ENCODE peak calls at places on chromosomes 16 and 17, in six cellular contexts. One of them, this sample, is unnamed.

GRCh38 chr16:56569971-56570370 is 5.1 kb downstream of the MT4 start:
- DNase-seq in transverse colon: no peak
- DNase-seq in spleen: no peak
- DNase-seq in HepG2: no peak
- DNase-seq in HCT116: no peak
- DNase-seq in endothelial cell of umbilical vein: no peak
- DNase-seq in this sample: no peak

GRCh38 chr16:68859827-68860226 is 16.5 kb downstream of the TANGO6 start:
- DNase-seq in transverse colon: no peak
- DNase-seq in spleen: no peak
- DNase-seq in HepG2: no peak
- DNase-seq in HCT116: no peak
- DNase-seq in endothelial cell of umbilical vein: no peak
- DNase-seq in this sample: no peak

GRCh38 chr17:83156408-83156807 is 77.0 kb downstream of the METRNL start:
- DNase-seq in transverse colon: no peak
- DNase-seq in spleen: peak; percentile 25
- DNase-seq in HepG2: no peak
- DNase-seq in HCT116: no peak
- DNase-seq in endothelial cell of umbilical vein: no peak
- DNase-seq in this sample: peak; percentile 44

GRCh38 chr17:41512789-41513547 is 5.7 kb downstream of the KRT15 start:
- DNase-seq in transverse colon: no peak
- DNase-seq in spleen: no peak
- DNase-seq in HepG2: no peak
- DNase-seq in HCT116: no peak
- DNase-seq in endothelial cell of umbilical vein: no peak
- DNase-seq in this sample: no peak

GRCh38 chr16:67542464-67542863 is 13.8 kb downstream of the RIPOR1 start:
- DNase-seq in transverse colon: peak; percentile 55
- DNase-seq in spleen: peak; percentile 87
- DNase-seq in HepG2: no peak
- DNase-seq in HCT116: peak; percentile 59
- DNase-seq in endothelial cell of umbilical vein: peak; percentile 80
- DNase-seq in this sample: peak; percentile 74

GRCh38 chr16:7456221-7456620 is 123.6 kb downstream of the RBFOX1 start:
- DNase-seq in transverse colon: no peak
- DNase-seq in spleen: no peak
- DNase-seq in HepG2: no peak
- DNase-seq in HCT116: no peak
- DNase-seq in endothelial cell of umbilical vein: no peak
- DNase-seq in this sample: no peak

GRCh38 chr16:50592996-50593395 is 44.8 kb downstream of the NKD1 start:
- DNase-seq in transverse colon: no peak
- DNase-seq in spleen: peak; percentile 47
- DNase-seq in HepG2: no peak
- DNase-seq in HCT116: no peak
- DNase-seq in endothelial cell of umbilical vein: no peak
- DNase-seq in this sample: no peak

GRCh38 chr17:58308173-58308984 is 20.2 kb downstream of the TSPOAP1 start:
- DNase-seq in transverse colon: no peak
- DNase-seq in spleen: peak; percentile 77
- DNase-seq in HepG2: peak; percentile 39
- DNase-seq in HCT116: no peak
- DNase-seq in endothelial cell of umbilical vein: no peak
- DNase-seq in this sample: no peak

GRCh38 chr17:1779571-1780074 is 17.8 kb downstream of the SERPINF1 start:
- DNase-seq in transverse colon: peak; percentile 73
- DNase-seq in spleen: no peak
- DNase-seq in HepG2: no peak
- DNase-seq in HCT116: no peak
- DNase-seq in endothelial cell of umbilical vein: peak; percentile 76
- DNase-seq in this sample: peak; percentile 93

GRCh38 chr17:58184308-58184985 is 8.1 kb upstream of the EPX start:
- DNase-seq in transverse colon: no peak
- DNase-seq in spleen: no peak
- DNase-seq in HepG2: no peak
- DNase-seq in HCT116: peak; percentile 55
- DNase-seq in endothelial cell of umbilical vein: no peak
- DNase-seq in this sample: no peak

GRCh38 chr16:67277999-67278772 is 1.1 kb upstream of the PLEKHG4 start:
- DNase-seq in transverse colon: no peak
- DNase-seq in spleen: peak; percentile 54
- DNase-seq in HepG2: peak; percentile 43
- DNase-seq in HCT116: no peak
- DNase-seq in endothelial cell of umbilical vein: peak; percentile 69
- DNase-seq in this sample: no peak

GRCh38 chr16:79876332-79876730 is 275.8 kb upstream of the MAF start:
- DNase-seq in transverse colon: no peak
- DNase-seq in spleen: no peak
- DNase-seq in HepG2: no peak
- DNase-seq in HCT116: no peak
- DNase-seq in endothelial cell of umbilical vein: no peak
- DNase-seq in this sample: no peak

GRCh38 chr17:32302037-32302436 is 36.4 kb downstream of the RHBDL3 start:
- DNase-seq in transverse colon: no peak
- DNase-seq in spleen: no peak
- DNase-seq in HepG2: peak; percentile 69
- DNase-seq in HCT116: no peak
- DNase-seq in endothelial cell of umbilical vein: no peak
- DNase-seq in this sample: no peak

GRCh38 chr16:27703545-27703944 is 153.6 kb downstream of the KATNIP start:
- DNase-seq in transverse colon: no peak
- DNase-seq in spleen: peak; percentile 21
- DNase-seq in HepG2: no peak
- DNase-seq in HCT116: no peak
- DNase-seq in endothelial cell of umbilical vein: peak; percentile 84
- DNase-seq in this sample: peak; percentile 13

GRCh38 chr16:67157106-67157748 is 2.5 kb downstream of the TRADD start:
- DNase-seq in transverse colon: no peak
- DNase-seq in spleen: no peak
- DNase-seq in HepG2: no peak
- DNase-seq in HCT116: no peak
- DNase-seq in endothelial cell of umbilical vein: no peak
- DNase-seq in this sample: no peak

GRCh38 chr17:44190496-44190895 is 3.7 kb downstream of the TMUB2 start:
- DNase-seq in transverse colon: no peak
- DNase-seq in spleen: no peak
- DNase-seq in HepG2: no peak
- DNase-seq in HCT116: no peak
- DNase-seq in endothelial cell of umbilical vein: no peak
- DNase-seq in this sample: no peak

GRCh38 chr17:44188757-44189403 is 2.1 kb downstream of the TMUB2 start:
- DNase-seq in transverse colon: no peak
- DNase-seq in spleen: no peak
- DNase-seq in HepG2: no peak
- DNase-seq in HCT116: no peak
- DNase-seq in endothelial cell of umbilical vein: no peak
- DNase-seq in this sample: no peak

GRCh38 chr17:44186307-44187130 is at the start of gene TMUB2:
- DNase-seq in transverse colon: peak; percentile 100
- DNase-seq in spleen: peak; percentile 99
- DNase-seq in HepG2: peak; percentile 99
- DNase-seq in HCT116: peak; percentile 99
- DNase-seq in endothelial cell of umbilical vein: peak; percentile 100
- DNase-seq in this sample: peak; percentile 99

GRCh38 chr17:44184212-44184810 is 2.5 kb upstream of the TMUB2 start:
- DNase-seq in transverse colon: no peak
- DNase-seq in spleen: no peak
- DNase-seq in HepG2: no peak
- DNase-seq in HCT116: no peak
- DNase-seq in endothelial cell of umbilical vein: no peak
- DNase-seq in this sample: no peak

GRCh38 chr17:44187131-44187899 is 543 bp downstream of the TMUB2 start:
- DNase-seq in transverse colon: no peak
- DNase-seq in spleen: peak; percentile 92
- DNase-seq in HepG2: no peak
- DNase-seq in HCT116: no peak
- DNase-seq in endothelial cell of umbilical vein: peak; percentile 34
- DNase-seq in this sample: no peak
- TF ChIP-seq POLR2AphosphoS5 in transverse colon: no peak
- TF ChIP-seq POLR2AphosphoS5 in spleen: no peak
- TF ChIP-seq POLR2AphosphoS5 in HepG2: peak; percentile 62
- TF ChIP-seq POLR2AphosphoS5 in HCT116: peak; percentile 5
- TF ChIP-seq POLR2AphosphoS5 in endothelial cell of umbilical vein: no peak
- TF ChIP-seq POLR2AphosphoS5 in this sample: no peak

GRCh38 chr17:72388765-72389473 is 268.1 kb downstream of the SOX9 start:
- DNase-seq in transverse colon: no peak
- DNase-seq in spleen: no peak
- DNase-seq in HepG2: no peak
- DNase-seq in HCT116: peak; percentile 83
- DNase-seq in endothelial cell of umbilical vein: no peak
- DNase-seq in this sample: no peak

GRCh38 chr17:72394531-72394930 is 273.7 kb downstream of the SOX9 start:
- DNase-seq in transverse colon: no peak
- DNase-seq in spleen: no peak
- DNase-seq in HepG2: no peak
- DNase-seq in HCT116: no peak
- DNase-seq in endothelial cell of umbilical vein: no peak
- DNase-seq in this sample: no peak

GRCh38 chr17:72390675-72391501 is 270.1 kb downstream of the SOX9 start:
- DNase-seq in transverse colon: no peak
- DNase-seq in spleen: no peak
- DNase-seq in HepG2: no peak
- DNase-seq in HCT116: no peak
- DNase-seq in endothelial cell of umbilical vein: no peak
- DNase-seq in this sample: no peak

GRCh38 chr17:72393553-72393952 is 272.7 kb downstream of the SOX9 start:
- DNase-seq in transverse colon: no peak
- DNase-seq in spleen: no peak
- DNase-seq in HepG2: no peak
- DNase-seq in HCT116: peak; percentile 81
- DNase-seq in endothelial cell of umbilical vein: peak; percentile 14
- DNase-seq in this sample: no peak

DNA sequence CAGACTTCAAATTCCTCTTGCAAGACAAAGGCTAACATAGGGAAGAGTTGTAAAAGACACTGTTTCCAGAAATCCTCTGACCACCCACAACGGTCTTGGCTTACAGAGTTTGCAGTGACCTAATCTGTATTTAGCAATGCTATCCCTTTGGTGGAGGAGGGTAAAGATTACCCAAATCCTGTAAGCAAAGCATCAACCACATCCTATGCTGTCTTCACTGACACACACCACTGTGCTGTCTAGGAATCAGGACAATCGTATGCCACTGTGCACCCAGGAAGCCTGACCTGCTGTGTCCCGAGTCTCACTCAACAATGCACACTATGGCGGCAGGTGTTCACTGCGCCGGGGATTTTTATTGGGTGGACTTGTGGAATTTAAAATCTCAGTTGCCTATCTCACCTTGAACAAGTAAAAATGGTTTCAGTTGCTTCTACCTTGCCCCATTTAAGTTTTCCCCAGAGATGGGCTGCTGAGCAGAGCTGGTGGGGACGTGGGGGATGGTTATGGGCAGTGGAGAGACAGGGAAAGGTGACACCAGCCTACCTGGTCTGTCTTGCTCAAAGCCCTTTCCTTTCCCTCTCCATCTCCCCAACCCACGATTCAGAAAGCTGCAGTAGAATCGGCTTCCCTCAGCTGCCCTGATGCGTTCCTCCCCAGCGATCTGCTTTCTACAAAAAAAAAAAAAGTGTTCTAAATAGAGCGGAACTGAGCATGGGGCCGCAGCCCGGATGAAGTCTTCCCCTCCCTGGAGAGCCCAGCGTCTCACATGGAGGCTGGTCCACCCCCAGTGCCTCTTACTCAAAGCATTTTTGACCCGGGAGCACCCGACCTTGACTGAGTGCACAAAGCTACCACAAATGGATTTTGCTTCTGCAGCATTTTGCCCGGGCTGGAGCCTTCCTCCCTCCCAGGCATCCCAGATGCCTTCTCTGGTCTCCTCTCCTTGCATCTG is 271.5 kb downstream of the SOX9 start:
- DNase-seq in transverse colon: no peak
- DNase-seq in spleen: no peak
- DNase-seq in HepG2: no peak
- DNase-seq in HCT116: no peak
- DNase-seq in endothelial cell of umbilical vein: no peak
- DNase-seq in this sample: peak; percentile 32
- TF ChIP-seq POLR2AphosphoS5 in transverse colon: no peak
- TF ChIP-seq POLR2AphosphoS5 in spleen: no peak
- TF ChIP-seq POLR2AphosphoS5 in HepG2: no peak
- TF ChIP-seq POLR2AphosphoS5 in HCT116: no peak
- TF ChIP-seq POLR2AphosphoS5 in endothelial cell of umbilical vein: no peak
- TF ChIP-seq POLR2AphosphoS5 in this sample: no peak

DNA sequence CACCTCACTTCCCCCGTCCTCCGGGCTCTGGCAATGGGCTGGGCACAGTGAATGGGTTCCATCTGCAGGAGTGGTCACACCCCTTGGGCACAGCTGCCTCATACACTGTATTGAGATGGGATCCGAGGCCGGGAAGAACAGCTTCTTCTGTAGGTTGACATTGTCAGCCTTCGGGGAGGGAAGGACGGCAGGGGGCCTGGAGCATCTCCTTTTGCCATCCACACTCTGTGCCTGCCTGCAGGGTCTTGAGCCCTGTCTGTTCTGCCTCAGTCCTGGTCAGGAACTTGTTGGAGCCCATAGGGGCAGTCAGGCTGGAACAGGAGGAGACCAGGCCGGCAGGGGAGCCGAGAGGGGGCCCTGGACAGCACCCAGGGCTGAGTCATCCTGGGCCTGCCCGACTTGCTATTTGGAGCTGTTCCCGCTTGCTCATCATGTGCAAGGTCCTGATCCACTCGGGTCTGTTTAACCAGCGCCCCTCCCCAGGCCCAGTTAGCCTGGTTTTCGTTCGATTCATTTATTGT is 286.8 kb downstream of the SEC14L1 start:
- DNase-seq in transverse colon: peak; percentile 66
- DNase-seq in spleen: no peak
- DNase-seq in HepG2: no peak
- DNase-seq in HCT116: no peak
- DNase-seq in endothelial cell of umbilical vein: no peak
- DNase-seq in this sample: no peak
- TF ChIP-seq POLR2AphosphoS5 in transverse colon: no peak
- TF ChIP-seq POLR2AphosphoS5 in spleen: no peak
- TF ChIP-seq POLR2AphosphoS5 in HepG2: no peak
- TF ChIP-seq POLR2AphosphoS5 in HCT116: no peak
- TF ChIP-seq POLR2AphosphoS5 in endothelial cell of umbilical vein: no peak
- TF ChIP-seq POLR2AphosphoS5 in this sample: no peak

DNA sequence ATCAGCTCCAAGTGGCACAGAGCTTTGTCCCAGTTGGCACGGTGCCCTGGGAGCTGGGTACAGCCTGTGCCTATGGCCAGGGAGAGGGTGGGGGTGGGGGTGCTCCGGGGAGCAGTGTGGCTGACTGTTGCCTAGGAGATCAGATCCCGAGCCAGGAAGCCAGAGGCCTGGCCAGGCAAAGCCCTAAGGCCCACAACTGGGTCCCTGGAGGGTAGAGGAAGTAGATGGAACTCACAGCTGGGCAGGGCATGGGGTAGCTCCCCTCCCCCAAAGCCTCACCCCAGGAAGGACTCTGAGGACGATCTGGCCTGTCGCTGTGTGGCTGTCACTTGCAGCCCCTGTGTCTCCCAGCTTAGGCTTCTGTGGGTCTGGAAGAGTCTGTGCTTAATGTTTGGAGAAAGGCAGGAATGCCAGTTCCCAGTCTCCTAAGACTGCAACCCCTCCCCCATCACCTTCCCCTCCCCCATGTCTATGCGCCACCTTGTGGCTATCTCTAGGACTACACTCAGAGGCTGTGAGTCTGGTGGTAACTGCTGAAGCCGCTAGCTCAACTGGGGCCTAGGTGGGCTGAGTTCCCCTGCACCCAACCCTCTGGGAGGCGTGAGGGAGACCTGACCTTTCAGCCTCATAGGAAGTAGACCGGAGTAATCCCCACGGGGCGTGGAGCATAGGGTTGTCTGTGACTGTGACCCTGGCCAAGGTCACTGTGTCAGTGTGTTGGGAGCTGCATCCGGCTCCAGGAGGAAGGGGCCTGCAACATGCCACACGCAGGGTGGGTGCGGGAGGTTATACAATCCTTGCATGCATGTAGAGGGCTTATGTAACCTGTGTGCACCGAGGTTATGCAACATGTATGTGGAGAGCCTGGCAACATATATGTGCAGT is 12.7 kb downstream of the THRA start:
- DNase-seq in transverse colon: peak; percentile 86
- DNase-seq in spleen: peak; percentile 86
- DNase-seq in HepG2: peak; percentile 71
- DNase-seq in HCT116: no peak
- DNase-seq in endothelial cell of umbilical vein: peak; percentile 63
- DNase-seq in this sample: peak; percentile 90
- TF ChIP-seq POLR2AphosphoS5 in transverse colon: no peak
- TF ChIP-seq POLR2AphosphoS5 in spleen: peak; percentile 45
- TF ChIP-seq POLR2AphosphoS5 in HepG2: no peak
- TF ChIP-seq POLR2AphosphoS5 in HCT116: no peak
- TF ChIP-seq POLR2AphosphoS5 in endothelial cell of umbilical vein: no peak
- TF ChIP-seq POLR2AphosphoS5 in this sample: no peak